ENCODE peak calls at places on chromosomes 6 and 20, in ten cellular contexts. E, V, J, C, P, F, L, D, I and U are unnamed samples.

GRCh38 chr6:12958052-12958706 is 241.6 kb downstream of the PHACTR1 start:
- DNase-seq in V (no peak), E (no peak), C (no peak), L (no peak), I (no peak), J (peak; percentile 5), P (no peak), F (no peak), D (no peak), U (no peak)

GRCh38 chr6:26088344-26088743 is 1.1 kb downstream of the HFE start:
- DNase-seq in F (no peak), P (peak; percentile 47), J (no peak), V (no peak), E (peak; percentile 26), C (no peak), I (no peak), D (no peak), L (no peak), U (no peak)

GRCh38 chr6:24445704-24446103 is 43.0 kb downstream of the MRS2 start:
- DNase-seq in J (no peak), F (no peak), D (no peak), E (no peak), P (no peak), I (no peak), L (no peak), V (no peak), C (no peak), U (no peak)

GRCh38 chr6:148501178-148501590 is 158.5 kb downstream of the SASH1 start:
- DNase-seq in J (peak; percentile 90), F (peak; percentile 90), I (peak; percentile 63), L (no peak), V (peak; percentile 37), D (peak; percentile 83), E (peak; percentile 85), C (no peak), P (no peak), U (no peak)

GRCh38 chr6:112296122-112296521 is 41.8 kb upstream of the LAMA4 start:
- DNase-seq in I (peak; percentile 57), C (peak; percentile 12), J (peak; percentile 84), E (no peak), P (no peak), F (peak; percentile 68), L (no peak), V (no peak), D (peak; percentile 11), U (no peak)

GRCh38 chr6:29850011-29850553 is 22.5 kb downstream of the HLA-G start:
- DNase-seq in P (no peak), C (no peak), F (peak; percentile 9), E (peak; percentile 30), V (no peak), D (no peak), I (peak; percentile 64), J (no peak), L (no peak), U (peak; percentile 57)

GRCh38 chr6:4719491-4719890 is 56.7 kb upstream of the CDYL start:
- DNase-seq in I (no peak), V (no peak), D (no peak), J (no peak), C (no peak), F (no peak), L (no peak), E (no peak), P (no peak), U (no peak)

GRCh38 chr20:23564927-23565326 is 3.4 kb downstream of the CST9L start:
- DNase-seq in V (no peak), P (no peak), F (no peak), J (no peak), E (no peak), D (no peak), L (no peak), I (no peak), C (no peak), U (no peak)

GRCh38 chr20:11891081-11891826 is 26.4 kb upstream of the BTBD3 start:
- DNase-seq in F (peak; percentile 24), C (no peak), P (peak; percentile 63), E (peak; percentile 25), D (peak; percentile 39), L (no peak), J (peak; percentile 21), I (peak; percentile 52), V (peak; percentile 63), U (no peak)

GRCh38 chr20:54347216-54347833 is 128.1 kb upstream of the DOK5 start:
- DNase-seq in D (no peak), F (no peak), I (no peak), C (no peak), J (no peak), E (no peak), P (no peak), L (no peak), V (no peak), U (no peak)

GRCh38 chr20:34704177-34705007 is at the start of gene TP53INP2:
- DNase-seq in V (peak; percentile 96), E (peak; percentile 91), P (peak; percentile 97), F (peak; percentile 85), I (peak; percentile 87), D (peak; percentile 94), C (peak; percentile 93), J (peak; percentile 85), L (peak; percentile 31), U (peak; percentile 97)

GRCh38 chr20:47278907-47279348 is 77.6 kb downstream of the ZMYND8 start:
- DNase-seq in E (peak; percentile 23), D (no peak), F (no peak), L (no peak), I (peak; percentile 28), V (no peak), P (no peak), J (no peak), C (no peak), U (no peak)

GRCh38 chr6:130991422-130992144 is 71.5 kb downstream of the EPB41L2 start:
- DNase-seq in D (no peak), E (no peak), J (no peak), P (no peak), F (no peak), I (no peak), V (no peak), L (no peak), C (no peak), U (no peak)

DNA sequence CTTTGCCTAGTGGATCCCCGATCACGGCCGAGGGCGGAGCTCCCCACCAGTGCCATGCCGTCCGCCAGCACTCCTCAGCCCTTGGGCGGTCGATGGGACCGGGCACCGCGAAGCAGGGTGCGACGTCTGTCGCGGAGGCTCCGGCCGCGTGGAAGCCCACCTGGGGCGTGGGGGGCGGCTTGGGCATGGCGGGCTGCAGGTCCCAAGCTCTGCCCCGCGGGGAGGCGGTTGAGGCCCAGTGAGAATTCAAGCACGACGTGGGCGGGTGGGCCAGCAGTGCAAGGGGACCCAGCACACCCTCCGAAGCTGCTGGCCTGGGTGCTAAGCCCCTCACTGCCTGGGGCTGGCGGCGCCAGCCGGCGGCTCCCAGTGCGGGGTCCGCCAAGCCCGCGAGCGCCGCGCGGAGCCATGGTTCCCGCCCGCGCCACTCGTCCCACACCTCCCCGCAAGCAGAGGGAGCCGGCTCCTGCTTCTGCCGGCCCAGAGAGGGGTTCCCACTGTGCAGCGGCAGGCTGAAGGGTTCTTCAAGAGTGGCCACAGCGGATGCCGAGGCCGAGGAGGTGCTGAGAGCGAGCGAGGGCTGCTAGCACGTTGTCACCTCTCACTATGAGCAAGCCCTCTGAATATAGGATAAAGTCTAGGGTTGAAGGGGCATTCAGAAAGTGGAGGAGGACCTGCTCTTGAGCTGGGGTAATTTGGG is 128.6 kb downstream of the GRM4 start:
- DNase-seq in D (no peak), L (no peak), E (no peak), V (no peak), I (no peak), J (no peak), F (no peak), P (no peak), C (no peak), U (no peak)
- TF ChIP-seq CTCF in D (no peak), L (no peak), E (no peak), V (no peak), I (no peak), J (no peak), F (no peak), P (no peak), C (no peak), U (no peak)

DNA sequence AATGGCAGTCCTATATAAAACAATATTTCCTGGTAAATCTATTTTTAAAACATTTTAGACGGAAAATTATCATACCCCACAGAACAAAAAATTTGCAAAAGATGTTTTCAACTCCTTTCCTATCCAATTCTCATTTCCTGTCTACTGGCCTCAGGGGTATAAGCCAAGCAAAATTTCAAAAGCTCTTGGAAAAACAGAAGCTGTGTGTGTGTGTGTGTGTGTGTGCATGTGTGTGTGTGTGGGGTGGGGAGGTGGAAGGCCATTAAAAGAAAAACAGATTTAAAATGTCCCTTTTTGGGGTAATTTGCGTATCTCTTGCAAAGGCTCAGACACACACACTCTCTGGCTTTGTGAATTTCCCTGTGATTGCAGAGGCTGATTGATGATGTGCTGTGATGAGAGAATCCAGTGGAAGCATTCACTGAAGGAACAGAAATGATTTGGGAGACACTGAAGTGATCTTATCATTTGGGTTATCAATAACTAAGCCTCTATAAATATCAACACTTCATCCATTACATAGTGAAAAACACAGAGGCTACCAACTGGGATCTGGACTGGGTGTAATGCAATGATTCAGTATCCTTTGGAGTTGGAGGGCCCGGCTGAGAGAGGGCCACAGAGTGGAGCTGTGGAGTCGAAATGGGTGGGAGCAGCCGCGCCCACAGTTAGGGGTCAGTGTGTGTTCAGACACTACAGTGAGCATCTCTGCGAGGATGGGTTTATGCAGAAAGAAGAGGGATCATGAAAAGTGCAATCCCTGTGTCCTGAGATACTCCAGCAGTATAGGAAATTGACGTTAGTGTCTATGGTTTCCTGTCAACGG is 106.8 kb upstream of the PREP start:
- DNase-seq in V (no peak), L (no peak), P (peak; percentile 25), J (peak; percentile 29), D (no peak), F (no peak), C (no peak), E (no peak), I (no peak), U (no peak)
- TF ChIP-seq CTCF in V (no peak), L (peak; percentile 39), P (peak; percentile 52), J (peak; percentile 63), D (no peak), F (peak; percentile 39), C (no peak), E (no peak), I (no peak), U (no peak)

GRCh38 chr6:117918454-117918853 is 11.4 kb downstream of the SLC35F1 start:
- DNase-seq in L (no peak), C (no peak), D (no peak), F (no peak), I (no peak), V (no peak), E (no peak), J (no peak), P (no peak), U (no peak)
- TF ChIP-seq CTCF in L (no peak), C (no peak), D (no peak), F (no peak), I (no peak), V (no peak), E (no peak), J (peak; percentile 40), P (no peak), U (no peak)

GRCh38 chr6:155317186-155317585 is 2.9 kb upstream of the TFB1M start:
- DNase-seq in J (no peak), I (no peak), L (no peak), C (no peak), P (no peak), F (no peak), D (no peak), V (no peak), E (no peak), U (no peak)
- TF ChIP-seq CTCF in J (peak; percentile 19), I (no peak), L (no peak), C (no peak), P (peak; percentile 31), F (peak; percentile 8), D (no peak), V (no peak), E (no peak), U (peak; percentile 37)